ENCODE peak calls at places on chromosomes 1 and 21, in seven cellular contexts. Q is HCT116, L is stomach, K is esophagus squamous epithelium, W is K562, I is right lobe of liver, S is HepG2. Z is an unnamed sample.
A peak's percentile ranks its signal among the peaks of the same experiment; 100 is the strongest.

GRCh38 chr1:30414851-30415165 is 308.6 kb downstream of the MATN1 start:
- DNase-seq in Q (no peak), L (no peak), K (no peak), W (no peak), I (no peak), S (no peak), Z (peak; percentile 28)

GRCh38 chr1:4108341-4108740 is 208.3 kb upstream of the C1orf174 start:
- DNase-seq in Q (peak; percentile 4), L (no peak), K (no peak), W (no peak), I (no peak), S (no peak), Z (peak; percentile 36)

GRCh38 chr1:203629509-203630082 is 3.0 kb downstream of the ATP2B4 start:
- DNase-seq in Q (no peak), L (peak; percentile 69), K (no peak), W (peak; percentile 74), I (peak; percentile 70), S (no peak), Z (peak; percentile 91)

GRCh38 chr1:227508431-227508830 is 54.9 kb upstream of the ZNF678 start:
- DNase-seq in Q (no peak), L (no peak), K (no peak), W (peak; percentile 2), I (no peak), S (no peak), Z (no peak)

GRCh38 chr1:45044916-45045315 is 32.9 kb downstream of the UROD start:
- DNase-seq in Q (no peak), L (no peak), K (no peak), W (no peak), I (no peak), S (no peak), Z (no peak)

GRCh38 chr1:58432813-58433668 is 113.5 kb downstream of the OMA1 start:
- DNase-seq in Q (no peak), L (no peak), K (no peak), W (no peak), I (no peak), S (no peak), Z (no peak)

GRCh38 chr1:64000021-64000420 is 203.4 kb upstream of the UBE2U start:
- DNase-seq in Q (no peak), L (no peak), K (no peak), W (no peak), I (no peak), S (no peak), Z (no peak)

GRCh38 chr1:14763977-14764376 is 165.5 kb downstream of the KAZN start:
- DNase-seq in Q (no peak), L (no peak), K (no peak), W (no peak), I (no peak), S (no peak), Z (no peak)

GRCh38 chr1:31434979-31435378 is 22.0 kb downstream of the SERINC2 start:
- DNase-seq in Q (no peak), L (peak; percentile 24), K (no peak), W (no peak), I (no peak), S (no peak), Z (peak; percentile 54)

GRCh38 chr1:89310505-89310904 is 37.8 kb upstream of the GBP5 start:
- DNase-seq in Q (no peak), L (no peak), K (no peak), W (no peak), I (no peak), S (no peak), Z (no peak)

GRCh38 chr1:229897540-229897939 is 169.5 kb upstream of the GALNT2 start:
- DNase-seq in Q (no peak), L (no peak), K (no peak), W (no peak), I (no peak), S (no peak), Z (no peak)

GRCh38 chr21:29568020-29568419 is 269.3 kb downstream of the BACH1 start:
- DNase-seq in Q (no peak), L (no peak), K (no peak), W (no peak), I (no peak), S (no peak), Z (no peak)

GRCh38 chr1:230125633-230126528 is 58.8 kb downstream of the GALNT2 start:
- DNase-seq in Q (no peak), L (no peak), K (no peak), W (no peak), I (no peak), S (no peak), Z (no peak)

GRCh38 chr21:46424062-46424591 is 34.6 kb upstream of the DIP2A start:
- DNase-seq in Q (no peak), L (no peak), K (no peak), W (no peak), I (peak; percentile 43), S (no peak), Z (no peak)

GRCh38 chr1:207565546-207566468 is 69.8 kb downstream of the CR1 start:
- DNase-seq in Q (peak; percentile 34), L (no peak), K (no peak), W (no peak), I (no peak), S (no peak), Z (no peak)

GRCh38 chr1:13927736-13928135 is 227.7 kb downstream of the PRDM2 start:
- DNase-seq in Q (no peak), L (no peak), K (no peak), W (no peak), I (no peak), S (no peak), Z (no peak)

GRCh38 chr1:230717251-230717650 is 3.3 kb upstream of the AGT start:
- DNase-seq in Q (no peak), L (no peak), K (no peak), W (no peak), I (no peak), S (no peak), Z (no peak)

GRCh38 chr21:14620152-14620551 is 74.0 kb upstream of the SAMSN1 start:
- DNase-seq in Q (no peak), L (no peak), K (no peak), W (no peak), I (no peak), S (no peak), Z (no peak)

GRCh38 chr1:241716915-241717651 is 65.0 kb downstream of the WDR64 start:
- DNase-seq in Q (no peak), L (no peak), K (no peak), W (no peak), I (no peak), S (no peak), Z (no peak)

GRCh38 chr1:82411604-82412003 is 610.9 kb downstream of the ADGRL2 start:
- DNase-seq in Q (no peak), L (no peak), K (no peak), W (no peak), I (no peak), S (no peak), Z (no peak)

GRCh38 chr21:41247976-41248545 is 68.5 kb upstream of the FAM3B start:
- DNase-seq in Q (no peak), L (no peak), K (no peak), W (no peak), I (no peak), S (no peak), Z (no peak)

GRCh38 chr1:47436304-47436978 is 1.4 kb upstream of the FOXD2 start:
- DNase-seq in Q (peak; percentile 32), L (peak; percentile 80), K (no peak), W (peak; percentile 82), I (peak; percentile 76), S (peak; percentile 55), Z (peak; percentile 77)

GRCh38 chr1:196355206-196355786 is 252.9 kb downstream of the KCNT2 start:
- DNase-seq in Q (no peak), L (no peak), K (no peak), W (no peak), I (no peak), S (peak; percentile 3), Z (no peak)

GRCh38 chr1:234778215-234779159 is 168.5 kb upstream of the IRF2BP2 start:
- DNase-seq in Q (no peak), L (no peak), K (no peak), W (peak; percentile 52), I (peak; percentile 64), S (no peak), Z (peak; percentile 76)

GRCh38 chr1:209576798-209577197 is 6.7 kb upstream of the CAMK1G start:
- DNase-seq in Q (peak; percentile 73), L (peak; percentile 83), K (no peak), W (peak; percentile 80), I (peak; percentile 83), S (peak; percentile 44), Z (peak; percentile 86)

GRCh38 chr1:91007827-91008226 is 14.0 kb downstream of the ZNF644 start:
- DNase-seq in Q (no peak), L (no peak), K (no peak), W (no peak), I (no peak), S (no peak), Z (no peak)
- TF ChIP-seq POLR2A in Q (no peak), L (no peak), K (no peak), W (no peak), I (no peak), S (no peak), Z (no peak)

GRCh38 chr1:42506576-42506975 is 43.5 kb downstream of the CCDC30 start:
- DNase-seq in Q (no peak), L (no peak), K (no peak), W (no peak), I (no peak), S (no peak), Z (no peak)

DNA sequence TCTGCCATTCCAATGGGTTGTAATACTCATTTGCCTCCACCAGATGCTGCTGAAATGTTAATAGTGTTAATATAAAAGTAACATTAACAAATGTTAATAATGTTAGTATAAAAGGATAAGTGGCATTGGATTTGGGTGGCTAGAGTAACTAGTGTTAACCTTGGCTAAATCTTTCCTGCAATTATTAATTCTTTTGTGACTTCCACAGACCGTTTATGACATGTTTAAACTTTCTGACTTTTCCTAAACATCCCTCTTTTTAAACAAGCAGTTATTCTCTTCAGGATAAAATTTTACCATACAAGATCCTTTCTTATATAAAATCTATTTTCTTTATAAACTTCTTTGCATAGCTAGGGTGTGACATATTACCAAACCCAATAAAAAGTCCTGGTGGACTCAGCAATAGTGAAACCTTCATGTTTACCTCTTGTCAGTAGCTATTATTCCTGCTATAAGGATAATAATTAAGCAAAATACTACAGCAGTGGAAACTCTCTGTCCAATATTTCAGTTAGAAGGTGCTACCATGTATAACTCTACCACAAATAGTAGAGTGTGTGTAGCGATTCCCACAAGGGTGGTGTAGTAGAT is 41.5 kb downstream of the CCDC30 start:
- DNase-seq in Q (no peak), L (no peak), K (no peak), W (no peak), I (no peak), S (no peak), Z (no peak)
- TF ChIP-seq CTCF in Q (no peak), L (no peak), K (no peak), W (no peak), I (no peak), S (no peak), Z (no peak)

DNA sequence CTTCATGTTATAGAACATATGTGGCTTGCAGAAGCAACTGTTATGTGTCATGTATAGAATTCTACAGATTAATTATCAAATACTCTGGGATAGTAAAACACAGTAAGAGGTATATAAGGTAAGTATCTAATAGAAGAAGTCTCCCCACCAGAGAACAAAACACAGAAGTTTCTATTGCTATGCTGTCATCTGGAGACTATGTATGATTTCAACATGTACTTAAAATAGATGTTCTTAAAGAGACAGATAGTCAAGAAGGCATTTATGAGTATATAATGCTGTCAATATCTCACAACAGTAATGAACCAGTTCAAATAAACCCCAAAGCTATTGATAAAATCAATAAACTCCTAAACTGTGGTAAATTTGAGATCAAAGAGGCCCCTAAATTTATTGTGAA is 8.1 kb upstream of the ADCY10 start:
- DNase-seq in Q (no peak), L (no peak), K (no peak), W (no peak), I (no peak), S (no peak), Z (no peak)
- H3K27ac ChIP-seq in Q (no peak overlapping the region), L (no peak overlapping the region), K (no peak overlapping the region), W (peak overlapping the region; percentile 76), I (no peak overlapping the region), S (no peak overlapping the region), Z (no peak overlapping the region)

GRCh38 chr1:27503033-27503432 is 13.1 kb upstream of the WASF2 start:
- DNase-seq in Q (no peak), L (no peak), K (no peak), W (no peak), I (peak; percentile 9), S (no peak), Z (no peak)
- TF ChIP-seq POLR2A in Q (no peak), L (no peak), K (no peak), W (no peak), I (no peak), S (no peak), Z (no peak)